ENCODE peak calls at places on chromosomes 13 and 19, in five cellular contexts. H is GM12878, A is HCT116, K is K562, I is SK-N-SH. T is an unnamed sample.

GRCh38 chr19:9570255-9570654 is 14.0 kb downstream of the ZNF121 start:
- DNase-seq in H (no peak), A (no peak), I (no peak), K (no peak), T (no peak)

GRCh38 chr13:109273326-109273751 is 513.0 kb downstream of the IRS2 start:
- DNase-seq in K (no peak), A (no peak), I (no peak), H (no peak), T (no peak)

GRCh38 chr19:38062959-38063786 is 156.2 kb downstream of the SIPA1L3 start:
- DNase-seq in A (no peak), I (peak; percentile 87), K (peak; percentile 42), H (no peak), T (no peak)

GRCh38 chr13:69706807-69707206 is 400.8 kb upstream of the ATXN8OS start:
- DNase-seq in H (no peak), A (no peak), K (no peak), I (no peak), T (no peak)

GRCh38 chr13:27482996-27483395 is 32.6 kb upstream of the MTIF3 start:
- DNase-seq in K (no peak), A (no peak), I (no peak), H (peak; percentile 55), T (no peak)

GRCh38 chr19:39588066-39588465 is 14.3 kb upstream of the LGALS13 start:
- DNase-seq in H (no peak), A (no peak), K (no peak), I (no peak), T (no peak)

GRCh38 chr13:33577037-33577436 is 240.9 kb upstream of the RFC3 start:
- DNase-seq in K (no peak), I (no peak), H (no peak), A (no peak), T (no peak)

GRCh38 chr19:38303517-38304351 is at the start of gene C19orf33:
- DNase-seq in H (no peak), K (peak; percentile 47), A (peak; percentile 84), I (no peak), T (peak; percentile 86)

GRCh38 chr19:16283103-16283469 is 41.5 kb upstream of the KLF2 start:
- DNase-seq in A (no peak), K (no peak), H (no peak), I (no peak), T (no peak)

GRCh38 chr19:47514151-47514868 is 553 bp downstream of the NAPA start:
- DNase-seq in K (peak; percentile 39), A (no peak), I (peak; percentile 42), H (no peak), T (no peak)

GRCh38 chr13:50387124-50387581 is 371.9 kb downstream of the KCNRG start:
- DNase-seq in K (peak; percentile 25), A (no peak), H (no peak), I (peak; percentile 37), T (no peak)

GRCh38 chr13:38697628-38698333 is 10.9 kb downstream of the FREM2 start:
- DNase-seq in I (no peak), H (no peak), K (no peak), A (no peak), T (no peak)

GRCh38 chr13:78660130-78660857 is 1.3 kb upstream of the OBI1 start:
- DNase-seq in A (no peak), I (peak; percentile 47), K (no peak), H (no peak), T (no peak)

GRCh38 chr13:23754506-23754905 is 134.7 kb downstream of the MIPEP start:
- DNase-seq in K (no peak), I (no peak), H (no peak), A (no peak), T (no peak)

GRCh38 chr13:90502762-90503161 is 844.7 kb upstream of the MIR17HG start:
- DNase-seq in A (no peak), K (no peak), H (no peak), I (no peak), T (no peak)

GRCh38 chr13:31980842-31981241 is 50.7 kb upstream of the FRY start:
- DNase-seq in H (no peak), A (no peak), I (no peak), K (no peak), T (no peak)

GRCh38 chr13:59846845-59847620 is 316.7 kb downstream of the DIAPH3 start:
- DNase-seq in I (no peak), K (no peak), A (no peak), H (no peak), T (no peak)

GRCh38 chr19:55340784-55341147 is 1.1 kb downstream of the KMT5C start:
- DNase-seq in A (no peak), I (peak; percentile 72), H (no peak), K (no peak), T (no peak)

GRCh38 chr19:10603084-10603872 is 16.2 kb upstream of the AP1M2 start:
- DNase-seq in K (peak; percentile 64), I (peak; percentile 53), H (peak; percentile 70), A (no peak), T (no peak)

GRCh38 chr19:19538077-19538764 is at the start of gene CILP2:
- DNase-seq in I (peak; percentile 96), A (no peak), H (no peak), K (peak; percentile 48), T (no peak)

GRCh38 chr13:104074326-104074725 is 1008.1 kb upstream of the SLC10A2 start:
- DNase-seq in K (no peak), I (no peak), A (no peak), H (no peak), T (no peak)

GRCh38 chr13:99215466-99215865 is 14.8 kb downstream of the UBAC2 start:
- DNase-seq in A (no peak), I (no peak), H (no peak), K (no peak), T (no peak)

GRCh38 chr19:50458396-50459066 is 17.8 kb upstream of the EMC10 start:
- DNase-seq in I (no peak), H (no peak), K (no peak), A (no peak), T (no peak)

GRCh38 chr13:111252449-111253124 is 67.9 kb upstream of the TEX29 start:
- DNase-seq in H (no peak), K (no peak), I (no peak), A (no peak), T (no peak)

GRCh38 chr13:64075543-64076271 is 2660.1 kb upstream of the PCDH20 start:
- DNase-seq in K (peak; percentile 49), H (no peak), I (no peak), A (no peak), T (no peak)

GRCh38 chr19:42201489-42202289 is 15.8 kb downstream of the DEDD2 start:
- DNase-seq in I (no peak), A (no peak), H (peak; percentile 68), K (no peak), T (no peak)

GRCh38 chr19:15790096-15790495 is 2.6 kb downstream of the OR10H5 start:
- DNase-seq in K (no peak), H (no peak), I (no peak), A (no peak), T (no peak)

GRCh38 chr19:31138077-31138476 is 211.2 kb downstream of the TSHZ3 start:
- DNase-seq in H (no peak), K (no peak), A (no peak), I (no peak), T (no peak)

GRCh38 chr13:49113526-49114286 is 106.4 kb upstream of the MLNR start:
- DNase-seq in K (no peak), A (no peak), I (no peak), H (no peak), T (no peak)

GRCh38 chr19:48925240-48925843 is 8.2 kb upstream of the DHDH start:
- DNase-seq in I (no peak), H (no peak), A (peak; percentile 60), K (no peak), T (peak; percentile 63)
- TF ChIP-seq SIN3A in I (peak; percentile 26), H (no peak), A (no peak), K (no peak), T (no peak)

GRCh38 chr19:5090780-5091575 is 122.1 kb downstream of the KDM4B start:
- DNase-seq in K (peak; percentile 88), H (no peak), A (no peak), I (peak; percentile 91), T (no peak)
- TF ChIP-seq CTCF in K (no peak), H (no peak), A (no peak), I (no peak), T (no peak)

GRCh38 chr19:6210721-6211600 is 68.8 kb downstream of the MLLT1 start:
- DNase-seq in H (no peak), A (no peak), K (no peak), I (no peak), T (no peak)
- H3K27ac ChIP-seq in H (no peak overlapping the region), A (no peak overlapping the region), K (no peak overlapping the region), I (no peak overlapping the region), T (no peak overlapping the region)

DNA sequence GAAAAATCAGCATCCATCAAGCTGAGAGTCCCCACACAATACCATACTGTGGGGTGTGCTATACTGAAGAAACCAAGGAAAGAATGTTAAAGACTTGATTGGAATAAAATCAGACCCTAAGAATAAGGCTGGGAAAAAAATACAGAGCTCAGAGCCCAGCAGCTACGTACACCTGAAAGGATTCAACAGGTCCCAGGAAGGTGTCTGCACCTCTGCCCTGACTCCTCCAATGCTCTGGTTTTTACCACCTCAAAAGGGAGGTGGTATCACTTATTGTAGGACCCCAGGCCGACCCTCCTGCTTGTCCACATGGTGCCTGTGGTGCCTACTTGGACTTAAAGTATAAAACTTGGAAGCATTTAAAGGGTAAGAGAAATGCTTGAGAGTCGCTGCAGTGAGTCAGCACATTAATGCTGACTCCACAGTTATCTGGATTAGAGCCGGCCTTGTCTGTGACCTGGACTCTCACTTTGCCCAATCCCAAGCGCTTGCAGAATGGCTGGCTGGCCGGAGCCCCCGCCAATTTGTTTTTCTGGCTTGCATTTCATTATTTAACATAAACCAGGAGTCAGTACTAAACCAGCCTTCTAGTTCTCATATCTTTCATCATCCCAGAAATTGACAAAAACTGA is 110.1 kb downstream of the FGF14 start:
- DNase-seq in H (no peak), I (no peak), A (no peak), K (no peak), T (no peak)
- TF ChIP-seq SIN3A in H (no peak), I (no peak), A (no peak), K (no peak), T (no peak)

DNA sequence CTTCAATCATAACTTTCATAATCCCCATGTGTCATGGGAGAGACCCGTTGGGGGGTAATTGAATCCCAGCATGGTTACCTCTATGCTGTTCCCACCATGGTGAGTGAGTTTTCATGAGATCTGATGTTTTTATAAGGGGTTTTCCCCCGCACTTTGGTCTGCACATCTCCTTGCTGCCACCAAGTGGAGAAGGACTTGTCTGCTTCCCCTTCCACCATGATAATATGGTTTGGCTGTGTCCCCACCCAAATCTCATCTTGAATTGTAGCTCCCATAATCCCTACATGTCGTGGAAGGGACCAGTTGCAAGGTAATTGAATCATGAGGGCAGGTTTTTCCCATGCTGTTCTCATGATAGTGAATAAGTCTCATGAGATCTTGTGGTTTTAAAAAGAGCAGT is 524.9 kb downstream of the SLITRK5 start:
- DNase-seq in A (no peak), K (no peak), I (no peak), H (no peak), T (no peak)
- TF ChIP-seq CTCF in A (no peak), K (no peak), I (no peak), H (no peak), T (no peak)

GRCh38 chr19:1646931-1647663 is 5.3 kb downstream of the TCF3 start:
- DNase-seq in I (no peak), H (no peak), A (no peak), K (no peak), T (no peak)
- H3K27ac ChIP-seq in I (no peak overlapping the region), H (peak overlapping the region; percentile 90), A (no peak overlapping the region), K (no peak overlapping the region), T (no peak overlapping the region)